ENCODE peak calls at places on chromosomes 16 and 17, in seven cellular contexts. One of them, this sample, is unnamed.

GRCh38 chr17:32350662-32351418 is 883 bp downstream of the ZNF207 start:
- DNase-seq in SK-N-SH: peak
- DNase-seq in stomach: peak
- DNase-seq in transverse colon: peak
- DNase-seq in ovary: no peak
- DNase-seq in suprapubic skin: no peak
- DNase-seq in A549: peak
- DNase-seq in this sample: no peak

GRCh38 chr17:46732754-46733398 is 85.6 kb downstream of the WNT3 start:
- DNase-seq in stomach: no peak
- DNase-seq in suprapubic skin: no peak
- DNase-seq in transverse colon: no peak
- DNase-seq in SK-N-SH: no peak
- DNase-seq in A549: no peak
- DNase-seq in ovary: no peak
- DNase-seq in this sample: no peak

GRCh38 chr16:12215302-12216105 is 239.0 kb downstream of the SNX29 start:
- DNase-seq in suprapubic skin: no peak
- DNase-seq in transverse colon: no peak
- DNase-seq in stomach: no peak
- DNase-seq in ovary: no peak
- DNase-seq in SK-N-SH: peak
- DNase-seq in A549: no peak
- DNase-seq in this sample: no peak

GRCh38 chr16:82756283-82756599 is 129.5 kb downstream of the CDH13 start:
- DNase-seq in suprapubic skin: no peak
- DNase-seq in stomach: no peak
- DNase-seq in transverse colon: no peak
- DNase-seq in A549: no peak
- DNase-seq in SK-N-SH: no peak
- DNase-seq in ovary: no peak
- DNase-seq in this sample: no peak

GRCh38 chr17:33562792-33563191 is 269.7 kb upstream of the ASIC2 start:
- DNase-seq in suprapubic skin: no peak
- DNase-seq in SK-N-SH: no peak
- DNase-seq in A549: no peak
- DNase-seq in stomach: no peak
- DNase-seq in transverse colon: no peak
- DNase-seq in ovary: no peak
- DNase-seq in this sample: no peak

GRCh38 chr17:82821554-82821953 is 18.3 kb downstream of the ZNF750 start:
- DNase-seq in ovary: no peak
- DNase-seq in transverse colon: no peak
- DNase-seq in A549: no peak
- DNase-seq in SK-N-SH: no peak
- DNase-seq in suprapubic skin: no peak
- DNase-seq in stomach: no peak
- DNase-seq in this sample: no peak

GRCh38 chr17:39069114-39069756 is 82.2 kb downstream of the PLXDC1 start:
- DNase-seq in A549: peak
- DNase-seq in ovary: no peak
- DNase-seq in SK-N-SH: peak
- DNase-seq in transverse colon: no peak
- DNase-seq in stomach: no peak
- DNase-seq in suprapubic skin: no peak
- DNase-seq in this sample: no peak

GRCh38 chr17:1216209-1216937 is 36.6 kb upstream of the ABR start:
- DNase-seq in SK-N-SH: no peak
- DNase-seq in ovary: no peak
- DNase-seq in A549: no peak
- DNase-seq in stomach: no peak
- DNase-seq in suprapubic skin: no peak
- DNase-seq in transverse colon: no peak
- DNase-seq in this sample: no peak

GRCh38 chr16:10511829-10512228 is 68.6 kb downstream of the EMP2 start:
- DNase-seq in SK-N-SH: no peak
- DNase-seq in suprapubic skin: no peak
- DNase-seq in stomach: no peak
- DNase-seq in transverse colon: no peak
- DNase-seq in ovary: no peak
- DNase-seq in A549: no peak
- DNase-seq in this sample: no peak

GRCh38 chr17:30378191-30378796 is 433 bp upstream of the CPD start:
- DNase-seq in stomach: peak
- DNase-seq in ovary: peak
- DNase-seq in SK-N-SH: peak
- DNase-seq in transverse colon: peak
- DNase-seq in A549: no peak
- DNase-seq in suprapubic skin: no peak
- DNase-seq in this sample: no peak

GRCh38 chr16:55030944-55031343 is 100.3 kb downstream of the IRX5 start:
- DNase-seq in SK-N-SH: no peak
- DNase-seq in suprapubic skin: no peak
- DNase-seq in A549: no peak
- DNase-seq in stomach: no peak
- DNase-seq in transverse colon: no peak
- DNase-seq in ovary: no peak
- DNase-seq in this sample: no peak

GRCh38 chr17:48176456-48176855 is 68.9 kb downstream of the SNX11 start:
- DNase-seq in stomach: no peak
- DNase-seq in transverse colon: no peak
- DNase-seq in ovary: no peak
- DNase-seq in suprapubic skin: no peak
- DNase-seq in A549: no peak
- DNase-seq in SK-N-SH: no peak
- DNase-seq in this sample: no peak

GRCh38 chr17:82228842-82229685 is at the start of gene SLC16A3:
- DNase-seq in A549: peak
- DNase-seq in suprapubic skin: peak
- DNase-seq in SK-N-SH: peak
- DNase-seq in transverse colon: peak
- DNase-seq in stomach: peak
- DNase-seq in ovary: no peak
- DNase-seq in this sample: no peak

GRCh38 chr17:17204041-17204591 is 2.0 kb downstream of the PLD6 start:
- DNase-seq in suprapubic skin: no peak
- DNase-seq in stomach: peak
- DNase-seq in ovary: no peak
- DNase-seq in transverse colon: peak
- DNase-seq in SK-N-SH: no peak
- DNase-seq in A549: no peak
- DNase-seq in this sample: no peak

GRCh38 chr16:22789281-22789945 is 24.5 kb upstream of the HS3ST2 start:
- DNase-seq in SK-N-SH: no peak
- DNase-seq in suprapubic skin: no peak
- DNase-seq in stomach: no peak
- DNase-seq in transverse colon: no peak
- DNase-seq in ovary: no peak
- DNase-seq in A549: no peak
- DNase-seq in this sample: no peak

GRCh38 chr16:50667497-50668367 is 13.4 kb downstream of the SNX20 start:
- DNase-seq in A549: no peak
- DNase-seq in suprapubic skin: no peak
- DNase-seq in ovary: no peak
- DNase-seq in SK-N-SH: no peak
- DNase-seq in stomach: no peak
- DNase-seq in transverse colon: no peak
- DNase-seq in this sample: no peak

GRCh38 chr16:86580798-86581185 is 2.4 kb downstream of the FOXL1 start:
- DNase-seq in transverse colon: no peak
- DNase-seq in stomach: no peak
- DNase-seq in A549: no peak
- DNase-seq in suprapubic skin: no peak
- DNase-seq in ovary: no peak
- DNase-seq in SK-N-SH: no peak
- DNase-seq in this sample: no peak

GRCh38 chr17:65455972-65456343 is 105.5 kb downstream of the AXIN2 start:
- DNase-seq in suprapubic skin: no peak
- DNase-seq in A549: peak
- DNase-seq in ovary: peak
- DNase-seq in stomach: no peak
- DNase-seq in SK-N-SH: peak
- DNase-seq in transverse colon: peak
- DNase-seq in this sample: no peak

GRCh38 chr17:71287246-71287828 is 833.5 kb upstream of the SOX9 start:
- DNase-seq in suprapubic skin: no peak
- DNase-seq in A549: no peak
- DNase-seq in SK-N-SH: peak
- DNase-seq in stomach: no peak
- DNase-seq in transverse colon: peak
- DNase-seq in ovary: no peak
- DNase-seq in this sample: no peak

GRCh38 chr17:81342700-81343070 is 47.6 kb upstream of the SLC38A10 start:
- DNase-seq in ovary: peak
- DNase-seq in transverse colon: no peak
- DNase-seq in stomach: no peak
- DNase-seq in suprapubic skin: no peak
- DNase-seq in A549: no peak
- DNase-seq in SK-N-SH: no peak
- DNase-seq in this sample: no peak

GRCh38 chr16:6684076-6684673 is 648.5 kb upstream of the RBFOX1 start:
- DNase-seq in SK-N-SH: peak
- DNase-seq in suprapubic skin: no peak
- DNase-seq in A549: peak
- DNase-seq in stomach: no peak
- DNase-seq in ovary: no peak
- DNase-seq in transverse colon: peak
- DNase-seq in this sample: no peak

GRCh38 chr16:87963400-87963799 is 12.2 kb downstream of the BANP start:
- DNase-seq in ovary: no peak
- DNase-seq in stomach: no peak
- DNase-seq in SK-N-SH: no peak
- DNase-seq in suprapubic skin: no peak
- DNase-seq in A549: no peak
- DNase-seq in transverse colon: no peak
- DNase-seq in this sample: no peak

GRCh38 chr17:35875439-35876139 is 4.6 kb downstream of the CCL5 start:
- DNase-seq in transverse colon: no peak
- DNase-seq in stomach: no peak
- DNase-seq in A549: no peak
- DNase-seq in suprapubic skin: no peak
- DNase-seq in ovary: no peak
- DNase-seq in SK-N-SH: no peak
- DNase-seq in this sample: no peak

GRCh38 chr17:35868791-35869190 is at the start of gene HEATR9:
- DNase-seq in ovary: no peak
- DNase-seq in stomach: no peak
- DNase-seq in A549: no peak
- DNase-seq in SK-N-SH: no peak
- DNase-seq in suprapubic skin: no peak
- DNase-seq in transverse colon: no peak
- DNase-seq in this sample: no peak

GRCh38 chr17:35866356-35866950 is 2.2 kb downstream of the HEATR9 start:
- DNase-seq in transverse colon: no peak
- DNase-seq in A549: no peak
- DNase-seq in SK-N-SH: no peak
- DNase-seq in stomach: no peak
- DNase-seq in ovary: no peak
- DNase-seq in suprapubic skin: no peak
- DNase-seq in this sample: no peak

GRCh38 chr17:35872581-35872980 is 3.9 kb upstream of the HEATR9 start:
- DNase-seq in transverse colon: no peak
- DNase-seq in stomach: no peak
- DNase-seq in suprapubic skin: no peak
- DNase-seq in ovary: no peak
- DNase-seq in A549: no peak
- DNase-seq in SK-N-SH: no peak
- DNase-seq in this sample: no peak

GRCh38 chr17:35871415-35871814 is 2.7 kb upstream of the HEATR9 start:
- DNase-seq in transverse colon: no peak
- DNase-seq in ovary: no peak
- DNase-seq in A549: no peak
- DNase-seq in stomach: no peak
- DNase-seq in SK-N-SH: no peak
- DNase-seq in suprapubic skin: no peak
- DNase-seq in this sample: no peak
- TF ChIP-seq CTCF in transverse colon: no peak
- TF ChIP-seq CTCF in ovary: no peak
- TF ChIP-seq CTCF in A549: no peak
- TF ChIP-seq CTCF in stomach: no peak
- TF ChIP-seq CTCF in SK-N-SH: no peak
- TF ChIP-seq CTCF in suprapubic skin: no peak
- TF ChIP-seq CTCF in this sample: no peak

GRCh38 chr17:6831662-6832263 is at the start of gene TEKT1:
- DNase-seq in transverse colon: peak
- DNase-seq in stomach: peak
- DNase-seq in A549: peak
- DNase-seq in ovary: peak
- DNase-seq in suprapubic skin: peak
- DNase-seq in SK-N-SH: peak
- DNase-seq in this sample: peak
- TF ChIP-seq EP300 in transverse colon: no peak
- TF ChIP-seq EP300 in stomach: no peak
- TF ChIP-seq EP300 in A549: no peak
- TF ChIP-seq EP300 in ovary: no peak
- TF ChIP-seq EP300 in suprapubic skin: no peak
- TF ChIP-seq EP300 in SK-N-SH: no peak
- TF ChIP-seq EP300 in this sample: no peak

GRCh38 chr16:30585400-30586191 is at the start of gene ZNF785:
- DNase-seq in transverse colon: peak
- DNase-seq in SK-N-SH: peak
- DNase-seq in suprapubic skin: peak
- DNase-seq in stomach: peak
- DNase-seq in A549: peak
- DNase-seq in ovary: peak
- DNase-seq in this sample: peak
- TF ChIP-seq CTCF in transverse colon: no peak
- TF ChIP-seq CTCF in SK-N-SH: no peak
- TF ChIP-seq CTCF in suprapubic skin: no peak
- TF ChIP-seq CTCF in stomach: peak
- TF ChIP-seq CTCF in A549: no peak
- TF ChIP-seq CTCF in ovary: peak
- TF ChIP-seq CTCF in this sample: peak

GRCh38 chr17:79778504-79779087 is 648 bp downstream of the CBX2 start:
- DNase-seq in stomach: no peak
- DNase-seq in suprapubic skin: no peak
- DNase-seq in transverse colon: no peak
- DNase-seq in A549: no peak
- DNase-seq in ovary: peak
- DNase-seq in SK-N-SH: peak
- DNase-seq in this sample: no peak

GRCh38 chr17:79777844-79778503 is at the start of gene CBX2:
- DNase-seq in transverse colon: peak
- DNase-seq in ovary: peak
- DNase-seq in suprapubic skin: peak
- DNase-seq in A549: peak
- DNase-seq in SK-N-SH: peak
- DNase-seq in stomach: peak
- DNase-seq in this sample: no peak

GRCh38 chr17:79779661-79780365 is 1.9 kb downstream of the CBX2 start:
- DNase-seq in transverse colon: no peak
- DNase-seq in SK-N-SH: no peak
- DNase-seq in A549: no peak
- DNase-seq in suprapubic skin: no peak
- DNase-seq in ovary: no peak
- DNase-seq in stomach: no peak
- DNase-seq in this sample: no peak

GRCh38 chr17:79777166-79777843 is 643 bp upstream of the CBX2 start:
- DNase-seq in A549: peak
- DNase-seq in ovary: peak
- DNase-seq in suprapubic skin: peak
- DNase-seq in SK-N-SH: no peak
- DNase-seq in stomach: peak
- DNase-seq in transverse colon: peak
- DNase-seq in this sample: no peak

GRCh38 chr17:79779088-79779529 is 1.2 kb downstream of the CBX2 start:
- DNase-seq in SK-N-SH: peak
- DNase-seq in transverse colon: no peak
- DNase-seq in suprapubic skin: no peak
- DNase-seq in stomach: no peak
- DNase-seq in ovary: no peak
- DNase-seq in A549: no peak
- DNase-seq in this sample: no peak
- TF ChIP-seq EP300 in SK-N-SH: no peak
- TF ChIP-seq EP300 in transverse colon: no peak
- TF ChIP-seq EP300 in suprapubic skin: no peak
- TF ChIP-seq EP300 in stomach: no peak
- TF ChIP-seq EP300 in ovary: no peak
- TF ChIP-seq EP300 in A549: no peak
- TF ChIP-seq EP300 in this sample: no peak